ENCODE peak calls at places on chromosome 1, in seven cellular contexts. L is H9, P is neuronal stem cell, C is IMR-90, S is mesenchymal stem cell, E is trophoblast cell, X is H1. V is an unnamed sample.

GRCh38 chr1:59132353-59132752 is 164.5 kb upstream of the FGGY start:
- DNase-seq in X (no peak), P (no peak), C (no peak), L (no peak), E (no peak), S (no peak), V (no peak)

GRCh38 chr1:54460346-54460745 is 54.2 kb upstream of the SSBP3 start:
- DNase-seq in E (no peak), S (no peak), C (no peak), X (no peak), P (no peak), L (no peak), V (no peak)

GRCh38 chr1:187445066-187445465 is 616.3 kb downstream of the PLA2G4A start:
- DNase-seq in P (no peak), E (no peak), S (no peak), L (no peak), X (no peak), C (peak; percentile 12), V (no peak)

GRCh38 chr1:34373912-34374311 is 197.2 kb downstream of the C1orf94 start:
- DNase-seq in S (no peak), L (no peak), X (no peak), P (no peak), E (no peak), C (no peak), V (no peak)

GRCh38 chr1:46804926-46805325 is 6.1 kb downstream of the CYP4B1 start:
- DNase-seq in S (no peak), P (no peak), X (no peak), C (no peak), E (no peak), L (no peak), V (no peak)

GRCh38 chr1:244171241-244171985 is 120.3 kb downstream of the ZBTB18 start:
- DNase-seq in P (no peak), E (no peak), C (no peak), X (no peak), L (no peak), S (no peak), V (no peak)

GRCh38 chr1:39272027-39272790 is 67.7 kb downstream of the MACF1 start:
- DNase-seq in C (peak; percentile 53), P (no peak), S (peak; percentile 83), X (no peak), E (no peak), L (no peak), V (peak; percentile 85)

GRCh38 chr1:184160236-184160635 is 108.7 kb downstream of the TSEN15 start:
- DNase-seq in P (no peak), E (peak; percentile 95), C (peak; percentile 90), L (no peak), S (peak; percentile 90), X (no peak), V (peak; percentile 79)

GRCh38 chr1:100532645-100533044 is 5.3 kb upstream of the GPR88 start:
- DNase-seq in S (no peak), L (no peak), C (no peak), E (no peak), X (no peak), P (no peak), V (no peak)

GRCh38 chr1:20058531-20058930 is 11.5 kb upstream of the PLA2G5 start:
- DNase-seq in P (no peak), X (peak; percentile 2), E (no peak), L (no peak), C (peak; percentile 82), S (peak; percentile 14), V (no peak)

GRCh38 chr1:230464618-230465017 is 38.5 kb upstream of the PGBD5 start:
- DNase-seq in S (no peak), E (no peak), C (no peak), P (no peak), X (no peak), L (no peak), V (no peak)

GRCh38 chr1:206753141-206753540 is 17.4 kb upstream of the IL19 start:
- DNase-seq in X (no peak), L (no peak), E (no peak), C (peak; percentile 84), P (no peak), S (peak; percentile 29), V (no peak)

GRCh38 chr1:232335261-232335660 is 294.7 kb downstream of the SIPA1L2 start:
- DNase-seq in S (no peak), E (no peak), X (no peak), L (no peak), P (no peak), C (no peak), V (no peak)

GRCh38 chr1:8397511-8397910 is 79.6 kb downstream of the SLC45A1 start:
- DNase-seq in L (no peak), C (no peak), X (no peak), E (no peak), S (no peak), P (no peak), V (no peak)

GRCh38 chr1:165006843-165007242 is 349.7 kb downstream of the LMX1A start:
- DNase-seq in S (no peak), P (no peak), L (no peak), X (no peak), E (no peak), C (no peak), V (no peak)

GRCh38 chr1:26066857-26067256 is 573 bp downstream of the TRIM63 start:
- DNase-seq in C (no peak), L (no peak), P (no peak), E (no peak), X (no peak), S (no peak), V (peak; percentile 65)

GRCh38 chr1:163035791-163036249 is 33.3 kb upstream of the RGS4 start:
- DNase-seq in X (no peak), E (peak; percentile 23), L (no peak), S (peak; percentile 61), C (peak; percentile 96), P (no peak), V (peak; percentile 29)

GRCh38 chr1:94954292-94955220 is 27.6 kb upstream of the CNN3 start:
- DNase-seq in X (no peak), E (no peak), L (no peak), P (peak; percentile 51), C (no peak), S (peak; percentile 54), V (no peak)

GRCh38 chr1:94806451-94806861 is 13.7 kb upstream of the SLC44A3 start:
- DNase-seq in X (no peak), L (no peak), E (no peak), C (peak; percentile 57), P (no peak), S (peak; percentile 63), V (no peak)

GRCh38 chr1:172141351-172142000 is 279.0 kb upstream of the C1orf105 start:
- DNase-seq in E (no peak), C (no peak), L (no peak), X (no peak), P (no peak), S (peak; percentile 41), V (no peak)

GRCh38 chr1:94674876-94675275 is 133.3 kb upstream of the F3 start:
- DNase-seq in C (no peak), E (no peak), L (no peak), X (no peak), P (no peak), S (no peak), V (no peak)

GRCh38 chr1:7255303-7256058 is 470.2 kb downstream of the CAMTA1 start:
- DNase-seq in X (no peak), L (no peak), E (no peak), P (no peak), S (peak; percentile 15), C (peak; percentile 91), V (no peak)

GRCh38 chr1:182786223-182787001 is 3.2 kb upstream of the NPL start:
- DNase-seq in P (peak; percentile 53), L (peak; percentile 81), C (peak; percentile 69), S (peak; percentile 76), E (peak; percentile 70), X (peak; percentile 75), V (peak; percentile 87)

DNA sequence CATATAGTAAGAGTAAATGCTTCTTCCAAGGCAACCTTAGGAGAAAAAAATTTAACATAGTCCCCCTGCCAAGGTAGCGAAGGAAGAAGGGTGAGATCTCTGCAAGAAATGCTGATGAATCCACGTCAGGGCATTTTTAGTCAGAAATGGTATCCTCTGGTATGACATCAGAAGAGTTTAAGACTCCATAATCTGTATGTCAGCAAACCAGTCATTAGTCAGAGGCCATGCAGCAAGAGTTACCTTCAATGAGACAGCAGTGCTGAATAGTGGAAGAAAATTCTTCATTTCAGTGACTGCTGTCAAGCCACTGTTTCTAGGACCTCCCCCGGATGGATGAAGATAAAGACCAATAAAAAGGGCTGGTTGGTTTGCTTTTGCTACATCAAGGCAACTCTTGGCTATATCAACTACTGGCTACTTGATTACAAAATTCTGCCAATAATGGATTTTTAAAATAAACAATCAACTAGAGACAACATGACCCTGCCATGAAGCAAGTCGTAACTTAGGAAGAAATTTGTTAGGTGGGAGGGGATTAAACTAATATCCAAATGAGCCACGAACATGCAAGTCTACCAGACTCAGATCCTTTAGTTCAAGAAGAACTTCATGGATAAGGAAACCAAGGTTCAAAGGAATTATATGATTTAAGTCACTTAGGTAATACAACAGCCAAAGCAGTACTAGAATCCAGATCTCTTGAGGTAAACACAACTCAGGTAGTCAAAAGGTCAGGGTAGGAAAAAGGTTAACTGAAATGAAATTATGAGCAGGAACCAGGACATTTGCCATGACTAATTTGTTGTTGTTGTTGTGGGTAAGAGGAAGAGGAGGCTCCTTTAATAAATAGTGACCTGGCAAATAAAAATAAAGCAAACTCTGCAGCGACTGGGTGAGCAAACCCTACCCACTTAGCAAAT is 25.6 kb upstream of the GUCA2A start:
- DNase-seq in X (no peak), S (no peak), P (no peak), L (no peak), E (peak; percentile 58), C (peak; percentile 39), V (no peak)
- H3K27ac ChIP-seq in X (no peak overlapping the region), S (no peak overlapping the region), P (no peak overlapping the region), L (no peak overlapping the region), E (no peak overlapping the region), C (no peak overlapping the region), V (no peak overlapping the region)

GRCh38 chr1:42832636-42833265 is 13.7 kb upstream of the ZNF691 start:
- DNase-seq in X (no peak), P (no peak), L (no peak), S (no peak), E (no peak), C (no peak), V (no peak)
- H2AK5ac ChIP-seq in X (no peak overlapping the region), P (no peak overlapping the region), L (no peak overlapping the region), S (no peak overlapping the region), E (no peak overlapping the region), C (no peak overlapping the region), V (no peak overlapping the region)

GRCh38 chr1:40477680-40478057 is 579 bp downstream of the ZFP69 start:
- DNase-seq in S (peak; percentile 45), P (no peak), L (no peak), C (peak; percentile 16), E (no peak), X (no peak), V (no peak)
- H3K27ac ChIP-seq in S (no peak overlapping the region), P (no peak overlapping the region), L (no peak overlapping the region), C (peak overlapping the region; percentile 7), E (no peak overlapping the region), X (no peak overlapping the region), V (no peak overlapping the region)

GRCh38 chr1:62071695-62072094 is 123.0 kb upstream of the L1TD1 start:
- DNase-seq in P (no peak), L (no peak), C (no peak), X (no peak), S (no peak), E (peak; percentile 24), V (no peak)

GRCh38 chr1:62077821-62078220 is 116.8 kb upstream of the L1TD1 start:
- DNase-seq in X (no peak), S (no peak), C (no peak), L (no peak), P (no peak), E (no peak), V (no peak)

GRCh38 chr1:62070384-62071011 is 124.2 kb upstream of the L1TD1 start:
- DNase-seq in P (no peak), E (peak; percentile 9), X (no peak), S (no peak), C (peak; percentile 13), L (no peak), V (no peak)

GRCh38 chr1:62076286-62076685 is 118.4 kb upstream of the L1TD1 start:
- DNase-seq in P (no peak), L (no peak), C (peak; percentile 63), X (no peak), E (no peak), S (peak; percentile 71), V (no peak)
- H2AK5ac ChIP-seq in P (no peak overlapping the region), L (no peak overlapping the region), C (no peak overlapping the region), X (no peak overlapping the region), E (no peak overlapping the region), S (no peak overlapping the region), V (no peak overlapping the region)

V was measured in mesendoderm.